ENCODE peak calls at places on chromosomes 3 and 15, in five cellular contexts. G is IMR-90, F is H9, X is psoas muscle, I is lower lobe of right lung. R is an unnamed sample.

GRCh38 chr3:198081421-198081844 is 121.4 kb downstream of the LMLN start:
- DNase-seq in I (no peak), X (peak; percentile 11), F (peak; percentile 53), G (no peak), R (no peak)

GRCh38 chr3:18295171-18295920 is 129.8 kb downstream of the SATB1 start:
- DNase-seq in X (no peak), I (peak; percentile 68), G (peak; percentile 46), F (peak; percentile 92), R (peak; percentile 84)

GRCh38 chr3:136659253-136659652 is 92.9 kb downstream of the STAG1 start:
- DNase-seq in I (no peak), F (no peak), X (no peak), G (peak; percentile 87), R (peak; percentile 94)

GRCh38 chr15:49621327-49622210 is 721 bp downstream of the DTWD1 start:
- DNase-seq in F (no peak), X (no peak), I (no peak), G (no peak), R (peak; percentile 23)

GRCh38 chr3:71493372-71493771 is 90.2 kb downstream of the FOXP1 start:
- DNase-seq in G (no peak), F (no peak), X (no peak), I (no peak), R (no peak)

GRCh38 chr3:34634939-34635338 is 836.5 kb downstream of the PDCD6IP start:
- DNase-seq in X (no peak), F (no peak), G (no peak), I (no peak), R (no peak)

GRCh38 chr3:42979044-42979962 is at the start of gene GASK1A:
- DNase-seq in I (peak; percentile 68), G (no peak), X (peak; percentile 66), F (peak; percentile 77), R (no peak)

GRCh38 chr3:89697321-89697916 is 590.0 kb downstream of the EPHA3 start:
- DNase-seq in X (no peak), G (no peak), I (no peak), F (no peak), R (no peak)

GRCh38 chr15:70799667-70800450 is 36.5 kb upstream of the UACA start:
- DNase-seq in I (no peak), G (peak; percentile 99), X (no peak), F (no peak), R (peak; percentile 98)

GRCh38 chr3:33417051-33417673 is 23.0 kb downstream of the UBP1 start:
- DNase-seq in I (no peak), X (no peak), G (peak; percentile 47), F (no peak), R (no peak)

GRCh38 chr3:18740631-18741583 is 315.8 kb upstream of the SATB1 start:
- DNase-seq in I (no peak), X (no peak), F (no peak), G (no peak), R (no peak)

GRCh38 chr3:192010490-192010889 is 549.5 kb downstream of the PYDC2 start:
- DNase-seq in F (no peak), G (no peak), I (no peak), X (no peak), R (no peak)

GRCh38 chr3:30440147-30440604 is 166.2 kb upstream of the TGFBR2 start:
- DNase-seq in X (no peak), I (no peak), F (no peak), G (no peak), R (peak; percentile 73)

GRCh38 chr3:133570139-133570936 is 3.1 kb upstream of the CDV3 start:
- DNase-seq in G (peak; percentile 81), X (no peak), I (no peak), F (no peak), R (peak; percentile 94)

GRCh38 chr3:71389191-71389590 is 194.3 kb downstream of the FOXP1 start:
- DNase-seq in G (no peak), X (no peak), F (no peak), I (no peak), R (no peak)

GRCh38 chr3:188298585-188298984 is 144.6 kb downstream of the LPP start:
- DNase-seq in G (no peak), I (no peak), F (no peak), X (no peak), R (no peak)

GRCh38 chr3:161851941-161852566 is 355.4 kb downstream of the OTOL1 start:
- DNase-seq in G (peak; percentile 27), X (peak; percentile 29), F (peak; percentile 73), I (no peak), R (peak; percentile 12)

GRCh38 chr3:7195934-7196333 is 335.0 kb downstream of the GRM7 start:
- DNase-seq in X (no peak), F (no peak), G (no peak), I (no peak), R (no peak)

GRCh38 chr3:65716372-65716771 is 322.3 kb downstream of the MAGI1 start:
- DNase-seq in G (no peak), X (no peak), F (no peak), I (no peak), R (no peak)

GRCh38 chr3:94173667-94174434 is 111.0 kb downstream of the NSUN3 start:
- DNase-seq in F (no peak), X (no peak), I (no peak), G (peak; percentile 0), R (peak; percentile 81)

GRCh38 chr3:104275199-104275598 is 1091.5 kb upstream of the ALCAM start:
- DNase-seq in F (no peak), I (no peak), G (no peak), X (no peak), R (no peak)

GRCh38 chr3:103056552-103056951 is 621.7 kb downstream of the ZPLD1 start:
- DNase-seq in I (no peak), G (no peak), X (no peak), F (no peak), R (peak; percentile 2)

GRCh38 chr3:194139085-194139976 is 3.4 kb downstream of the HES1 start:
- DNase-seq in X (peak; percentile 30), G (peak; percentile 76), I (no peak), F (peak; percentile 65), R (peak; percentile 87)

GRCh38 chr3:123290962-123291361 is 89.2 kb downstream of the SEC22A start:
- DNase-seq in X (no peak), G (no peak), F (peak; percentile 22), I (no peak), R (no peak)

GRCh38 chr3:73433079-73433478 is 191.7 kb downstream of the PDZRN3 start:
- DNase-seq in X (no peak), G (no peak), I (no peak), F (no peak), R (no peak)

GRCh38 chr15:101684384-101684783 is 32.2 kb upstream of the TM2D3 start:
- DNase-seq in I (no peak), G (peak; percentile 82), X (no peak), F (no peak), R (peak; percentile 85)

DNA sequence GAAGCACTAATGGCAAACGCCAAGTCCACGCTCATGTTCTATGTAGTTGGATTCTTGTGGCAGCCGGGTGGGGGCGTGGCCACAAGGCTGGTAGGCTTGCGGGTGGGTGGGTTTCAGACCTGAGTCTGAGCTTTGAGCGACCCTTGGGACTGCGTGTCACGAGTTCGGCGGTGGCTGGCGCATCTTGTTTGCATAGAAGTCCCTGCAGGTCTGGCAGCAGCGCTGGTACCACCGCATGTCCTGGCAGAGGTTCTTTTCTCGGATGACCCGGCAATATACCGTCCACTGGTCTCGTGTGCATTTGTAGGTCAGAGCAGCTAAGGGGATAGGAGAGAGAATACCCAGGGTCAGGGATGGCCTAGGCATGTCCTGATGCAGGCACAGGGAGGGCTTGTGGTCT is 241.0 kb upstream of the LYSMD4 start:
- DNase-seq in X (no peak), G (no peak), F (no peak), I (no peak), R (no peak)
- H3K9me3 ChIP-seq in X (no peaks in the 10 kb centered on the region), G (peaks cover 41% of the 10 kb centered on the region), F (no peaks in the 10 kb centered on the region), I (no peaks in the 10 kb centered on the region), R (no peaks in the 10 kb centered on the region)

DNA sequence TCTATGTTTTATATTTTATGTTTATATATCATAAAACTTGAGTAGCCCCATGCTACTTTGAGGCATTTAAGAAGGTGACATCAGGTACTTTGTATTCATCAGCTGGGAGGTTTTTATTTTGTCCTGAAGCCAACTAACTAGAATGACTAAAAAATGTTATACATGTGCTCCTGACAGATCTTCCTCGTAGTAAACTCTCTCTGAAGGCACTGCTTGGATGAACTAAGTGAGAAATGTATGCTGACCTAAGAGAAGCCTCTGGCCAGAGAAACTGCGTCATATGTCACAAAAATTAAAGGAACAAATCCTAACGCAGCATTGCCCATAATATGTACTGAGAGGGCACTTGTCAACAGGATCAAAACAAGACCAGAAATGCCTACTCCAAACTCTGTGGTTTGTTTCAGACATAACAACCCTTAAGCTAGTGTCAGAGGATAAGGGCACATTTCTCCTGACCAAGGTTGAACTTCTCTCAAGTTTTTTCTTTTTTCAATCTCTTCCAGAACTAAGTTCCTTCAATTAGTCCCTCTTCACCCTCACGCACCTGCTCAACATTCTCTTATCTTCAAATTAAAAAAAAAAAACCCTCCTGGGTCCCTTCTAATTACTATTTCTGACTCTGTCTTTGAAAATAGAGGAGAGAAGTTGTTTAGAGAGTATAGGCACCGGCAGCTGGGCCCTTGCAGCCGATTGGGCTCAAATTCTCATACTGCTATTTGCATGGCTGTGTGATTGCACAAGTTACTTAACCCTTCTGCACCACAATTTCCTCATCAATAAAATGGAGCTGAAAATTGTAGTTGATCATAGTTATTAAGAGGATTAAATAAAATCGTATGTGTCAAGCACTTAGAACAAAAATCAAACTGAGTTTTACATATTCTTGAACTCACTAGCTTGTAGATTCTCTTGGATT is 159.0 kb downstream of the FRMD5 start:
- DNase-seq in X (no peak), I (no peak), G (peak; percentile 59), F (no peak), R (peak; percentile 74)
- H3K27ac ChIP-seq in X (no peak overlapping the region), I (no peak overlapping the region), G (no peak overlapping the region), F (no peak overlapping the region), R (peak overlapping the region; percentile 47)

GRCh38 chr15:56228854-56229253 is 14.8 kb downstream of the RFX7 start:
- DNase-seq in G (no peak), I (no peak), X (no peak), F (no peak), R (no peak)
- H3K9me3 ChIP-seq in G (peaks cover 16% of the 10 kb centered on the region), I (peaks cover 27% of the 10 kb centered on the region), X (peaks cover 31% of the 10 kb centered on the region), F (peaks cover 33% of the 10 kb centered on the region), R (peaks cover 6% of the 10 kb centered on the region)

GRCh38 chr3:57557088-57557537 is 1.0 kb downstream of the PDE12 start:
- DNase-seq in G (peak; percentile 56), I (peak; percentile 48), X (peak; percentile 23), F (peak; percentile 49), R (peak; percentile 34)

GRCh38 chr3:57555316-57555715 is 758 bp upstream of the PDE12 start:
- DNase-seq in G (no peak), X (no peak), I (no peak), F (no peak), R (no peak)

GRCh38 chr3:57555738-57556458 is at the start of gene PDE12:
- DNase-seq in I (peak; percentile 93), X (peak; percentile 87), G (peak; percentile 91), F (peak; percentile 84), R (peak; percentile 90)

GRCh38 chr3:57559526-57559925 is 3.5 kb downstream of the PDE12 start:
- DNase-seq in F (no peak), X (no peak), G (peak; percentile 52), I (no peak), R (peak; percentile 41)

DNA sequence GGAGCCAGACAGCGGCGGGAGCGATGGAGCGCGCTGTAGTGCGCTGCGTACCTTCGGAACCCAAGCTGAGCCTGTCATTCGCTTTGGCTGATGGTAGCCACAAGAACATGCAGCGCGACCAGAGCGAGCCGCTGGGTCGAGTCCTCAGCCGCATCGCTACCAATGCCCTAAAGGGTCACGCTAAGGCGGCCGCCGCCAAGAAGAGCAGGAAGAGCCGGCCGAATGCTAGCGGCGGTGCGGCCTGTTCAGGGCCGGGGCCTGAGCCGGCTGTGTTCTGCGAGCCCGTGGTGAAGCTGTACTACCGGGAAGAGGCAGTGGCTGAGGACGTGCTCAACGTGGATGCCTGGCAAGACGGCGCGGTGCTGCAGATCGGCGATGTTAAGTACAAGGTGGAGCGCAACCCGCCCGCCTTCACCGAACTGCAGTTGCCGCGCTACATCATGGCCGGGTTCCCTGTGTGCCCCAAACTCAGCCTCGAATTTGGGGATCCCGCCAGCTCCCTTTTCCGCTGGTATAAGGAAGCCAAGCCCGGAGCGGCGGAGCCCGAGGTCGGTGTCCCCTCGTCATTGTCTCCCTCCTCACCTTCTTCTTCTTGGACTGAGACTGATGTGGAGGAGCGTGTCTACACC is 499 bp downstream of the PDE12 start:
- DNase-seq in X (peak; percentile 29), G (no peak), F (no peak), I (peak; percentile 57), R (peak; percentile 26)
- H3K27ac ChIP-seq in X (peak overlapping the region; percentile 96), G (peak overlapping the region; percentile 73), F (no peak overlapping the region), I (peak overlapping the region; percentile 90), R (peak overlapping the region; percentile 94)